ENCODE peak calls at places on chromosomes 3 and 15, in five cellular contexts. One of them, this sample, is unnamed.

GRCh38 chr3:189056612-189057352 is 115.0 kb upstream of the TPRG1 start:
- DNase-seq in NT2/D1: no peak
- DNase-seq in activated T-helper 9 cell treated with anti-CD3 and anti-CD28 coated beads, Interleukin-2, amount 50 U/mL, for 16 hours: no peak
- DNase-seq in neural crest cell: no peak
- DNase-seq in stimulated activated naive B cell treated with anti-CD40 and anti-IgM and Interleukin-4, amounts not matched to agents 10 μg/mL and 1 μg/mL and 100 μg/mL, for 72 hours: no peak
- DNase-seq in this sample: peak

GRCh38 chr3:50624634-50625033 is 7.7 kb downstream of the MAPKAPK3 start:
- DNase-seq in stimulated activated naive B cell treated with anti-CD40 and anti-IgM and Interleukin-4, amounts not matched to agents 10 μg/mL and 1 μg/mL and 100 μg/mL, for 72 hours: no peak
- DNase-seq in activated T-helper 9 cell treated with anti-CD3 and anti-CD28 coated beads, Interleukin-2, amount 50 U/mL, for 16 hours: no peak
- DNase-seq in neural crest cell: no peak
- DNase-seq in NT2/D1: no peak
- DNase-seq in this sample: peak

GRCh38 chr3:177694316-177694715 is 497.0 kb upstream of the TBL1XR1 start:
- DNase-seq in neural crest cell: no peak
- DNase-seq in stimulated activated naive B cell treated with anti-CD40 and anti-IgM and Interleukin-4, amounts not matched to agents 10 μg/mL and 1 μg/mL and 100 μg/mL, for 72 hours: peak
- DNase-seq in NT2/D1: no peak
- DNase-seq in activated T-helper 9 cell treated with anti-CD3 and anti-CD28 coated beads, Interleukin-2, amount 50 U/mL, for 16 hours: no peak
- DNase-seq in this sample: no peak

GRCh38 chr3:71101014-71101413 is 482.5 kb downstream of the FOXP1 start:
- DNase-seq in activated T-helper 9 cell treated with anti-CD3 and anti-CD28 coated beads, Interleukin-2, amount 50 U/mL, for 16 hours: no peak
- DNase-seq in neural crest cell: no peak
- DNase-seq in NT2/D1: no peak
- DNase-seq in stimulated activated naive B cell treated with anti-CD40 and anti-IgM and Interleukin-4, amounts not matched to agents 10 μg/mL and 1 μg/mL and 100 μg/mL, for 72 hours: no peak
- DNase-seq in this sample: peak

GRCh38 chr3:180018588-180018987 is 18.1 kb downstream of the PEX5L start:
- DNase-seq in neural crest cell: no peak
- DNase-seq in NT2/D1: no peak
- DNase-seq in stimulated activated naive B cell treated with anti-CD40 and anti-IgM and Interleukin-4, amounts not matched to agents 10 μg/mL and 1 μg/mL and 100 μg/mL, for 72 hours: no peak
- DNase-seq in activated T-helper 9 cell treated with anti-CD3 and anti-CD28 coated beads, Interleukin-2, amount 50 U/mL, for 16 hours: no peak
- DNase-seq in this sample: peak

GRCh38 chr15:42576040-42576594 is 711 bp downstream of the STARD9 start:
- DNase-seq in stimulated activated naive B cell treated with anti-CD40 and anti-IgM and Interleukin-4, amounts not matched to agents 10 μg/mL and 1 μg/mL and 100 μg/mL, for 72 hours: no peak
- DNase-seq in activated T-helper 9 cell treated with anti-CD3 and anti-CD28 coated beads, Interleukin-2, amount 50 U/mL, for 16 hours: no peak
- DNase-seq in NT2/D1: no peak
- DNase-seq in neural crest cell: no peak
- DNase-seq in this sample: no peak

GRCh38 chr3:44995142-44995770 is 19.2 kb downstream of the EXOSC7 start:
- DNase-seq in stimulated activated naive B cell treated with anti-CD40 and anti-IgM and Interleukin-4, amounts not matched to agents 10 μg/mL and 1 μg/mL and 100 μg/mL, for 72 hours: no peak
- DNase-seq in activated T-helper 9 cell treated with anti-CD3 and anti-CD28 coated beads, Interleukin-2, amount 50 U/mL, for 16 hours: no peak
- DNase-seq in NT2/D1: no peak
- DNase-seq in neural crest cell: no peak
- DNase-seq in this sample: no peak

GRCh38 chr15:101084801-101085200 is 165.6 kb downstream of the LRRK1 start:
- DNase-seq in NT2/D1: no peak
- DNase-seq in activated T-helper 9 cell treated with anti-CD3 and anti-CD28 coated beads, Interleukin-2, amount 50 U/mL, for 16 hours: no peak
- DNase-seq in neural crest cell: no peak
- DNase-seq in stimulated activated naive B cell treated with anti-CD40 and anti-IgM and Interleukin-4, amounts not matched to agents 10 μg/mL and 1 μg/mL and 100 μg/mL, for 72 hours: no peak
- DNase-seq in this sample: no peak

GRCh38 chr3:55244247-55244646 is 242.9 kb downstream of the WNT5A start:
- DNase-seq in activated T-helper 9 cell treated with anti-CD3 and anti-CD28 coated beads, Interleukin-2, amount 50 U/mL, for 16 hours: no peak
- DNase-seq in NT2/D1: no peak
- DNase-seq in stimulated activated naive B cell treated with anti-CD40 and anti-IgM and Interleukin-4, amounts not matched to agents 10 μg/mL and 1 μg/mL and 100 μg/mL, for 72 hours: no peak
- DNase-seq in neural crest cell: no peak
- DNase-seq in this sample: no peak

GRCh38 chr3:177604181-177604580 is 406.9 kb upstream of the TBL1XR1 start:
- DNase-seq in activated T-helper 9 cell treated with anti-CD3 and anti-CD28 coated beads, Interleukin-2, amount 50 U/mL, for 16 hours: no peak
- DNase-seq in neural crest cell: no peak
- DNase-seq in stimulated activated naive B cell treated with anti-CD40 and anti-IgM and Interleukin-4, amounts not matched to agents 10 μg/mL and 1 μg/mL and 100 μg/mL, for 72 hours: no peak
- DNase-seq in NT2/D1: no peak
- DNase-seq in this sample: no peak

GRCh38 chr3:119841808-119842471 is 60.0 kb downstream of the NR1I2 start:
- DNase-seq in neural crest cell: no peak
- DNase-seq in stimulated activated naive B cell treated with anti-CD40 and anti-IgM and Interleukin-4, amounts not matched to agents 10 μg/mL and 1 μg/mL and 100 μg/mL, for 72 hours: no peak
- DNase-seq in activated T-helper 9 cell treated with anti-CD3 and anti-CD28 coated beads, Interleukin-2, amount 50 U/mL, for 16 hours: no peak
- DNase-seq in NT2/D1: no peak
- DNase-seq in this sample: no peak

GRCh38 chr3:113531826-113532697 is at the start of gene SIDT1:
- DNase-seq in stimulated activated naive B cell treated with anti-CD40 and anti-IgM and Interleukin-4, amounts not matched to agents 10 μg/mL and 1 μg/mL and 100 μg/mL, for 72 hours: peak
- DNase-seq in NT2/D1: no peak
- DNase-seq in activated T-helper 9 cell treated with anti-CD3 and anti-CD28 coated beads, Interleukin-2, amount 50 U/mL, for 16 hours: peak
- DNase-seq in neural crest cell: no peak
- DNase-seq in this sample: peak

GRCh38 chr15:72787521-72787920 is 4.0 kb upstream of the ADPGK start:
- DNase-seq in NT2/D1: no peak
- DNase-seq in stimulated activated naive B cell treated with anti-CD40 and anti-IgM and Interleukin-4, amounts not matched to agents 10 μg/mL and 1 μg/mL and 100 μg/mL, for 72 hours: no peak
- DNase-seq in activated T-helper 9 cell treated with anti-CD3 and anti-CD28 coated beads, Interleukin-2, amount 50 U/mL, for 16 hours: no peak
- DNase-seq in neural crest cell: no peak
- DNase-seq in this sample: no peak

GRCh38 chr15:98063311-98063710 is 102.8 kb downstream of the ARRDC4 start:
- DNase-seq in activated T-helper 9 cell treated with anti-CD3 and anti-CD28 coated beads, Interleukin-2, amount 50 U/mL, for 16 hours: no peak
- DNase-seq in neural crest cell: no peak
- DNase-seq in stimulated activated naive B cell treated with anti-CD40 and anti-IgM and Interleukin-4, amounts not matched to agents 10 μg/mL and 1 μg/mL and 100 μg/mL, for 72 hours: no peak
- DNase-seq in NT2/D1: no peak
- DNase-seq in this sample: no peak

GRCh38 chr3:25834346-25834745 is 44.5 kb downstream of the OXSM start:
- DNase-seq in neural crest cell: no peak
- DNase-seq in NT2/D1: no peak
- DNase-seq in stimulated activated naive B cell treated with anti-CD40 and anti-IgM and Interleukin-4, amounts not matched to agents 10 μg/mL and 1 μg/mL and 100 μg/mL, for 72 hours: no peak
- DNase-seq in activated T-helper 9 cell treated with anti-CD3 and anti-CD28 coated beads, Interleukin-2, amount 50 U/mL, for 16 hours: no peak
- DNase-seq in this sample: no peak

GRCh38 chr15:79970921-79971434 is at the start of gene BCL2A1:
- DNase-seq in NT2/D1: no peak
- DNase-seq in neural crest cell: no peak
- DNase-seq in stimulated activated naive B cell treated with anti-CD40 and anti-IgM and Interleukin-4, amounts not matched to agents 10 μg/mL and 1 μg/mL and 100 μg/mL, for 72 hours: peak
- DNase-seq in activated T-helper 9 cell treated with anti-CD3 and anti-CD28 coated beads, Interleukin-2, amount 50 U/mL, for 16 hours: peak
- DNase-seq in this sample: peak

GRCh38 chr3:160616721-160617120 is 51.4 kb upstream of the KPNA4 start:
- DNase-seq in NT2/D1: no peak
- DNase-seq in activated T-helper 9 cell treated with anti-CD3 and anti-CD28 coated beads, Interleukin-2, amount 50 U/mL, for 16 hours: no peak
- DNase-seq in stimulated activated naive B cell treated with anti-CD40 and anti-IgM and Interleukin-4, amounts not matched to agents 10 μg/mL and 1 μg/mL and 100 μg/mL, for 72 hours: no peak
- DNase-seq in neural crest cell: no peak
- DNase-seq in this sample: peak

GRCh38 chr3:119702530-119703527 is at the start of gene CFAP91:
- DNase-seq in NT2/D1: peak
- DNase-seq in stimulated activated naive B cell treated with anti-CD40 and anti-IgM and Interleukin-4, amounts not matched to agents 10 μg/mL and 1 μg/mL and 100 μg/mL, for 72 hours: peak
- DNase-seq in neural crest cell: peak
- DNase-seq in activated T-helper 9 cell treated with anti-CD3 and anti-CD28 coated beads, Interleukin-2, amount 50 U/mL, for 16 hours: peak
- DNase-seq in this sample: peak